ENCODE peak calls at places on chromosomes 6 and 20, in eight cellular contexts. M, D, R, Y, K, L, Q and C are unnamed samples.

GRCh38 chr20:54340667-54341081 is 132.8 kb downstream of the PFDN4 start:
- DNase-seq in Q (no peak), D (no peak), M (no peak), Y (no peak), R (no peak), L (no peak), K (peak; percentile 96), C (no peak)

GRCh38 chr20:61879303-61879620 is 186.4 kb downstream of the TAF4 start:
- DNase-seq in M (no peak), K (no peak), Q (no peak), D (no peak), L (no peak), R (no peak), Y (no peak), C (no peak)

GRCh38 chr6:160424256-160424655 is 76.1 kb downstream of the SLC22A3 start:
- DNase-seq in K (no peak), R (no peak), D (no peak), M (no peak), Q (no peak), Y (no peak), L (no peak), C (no peak)

GRCh38 chr6:8131265-8131897 is 29.0 kb upstream of the EEF1E1 start:
- DNase-seq in K (peak; percentile 65), R (peak; percentile 77), Q (no peak), L (no peak), Y (peak; percentile 38), M (no peak), D (no peak), C (no peak)

GRCh38 chr6:158991017-158991723 is 8.8 kb downstream of the RSPH3 start:
- DNase-seq in Y (no peak), M (no peak), D (no peak), L (no peak), K (no peak), Q (no peak), R (no peak), C (no peak)

GRCh38 chr6:18595774-18596528 is 208.8 kb downstream of the RNF144B start:
- DNase-seq in Q (peak; percentile 27), L (no peak), D (peak; percentile 15), R (peak; percentile 43), K (peak; percentile 69), Y (peak; percentile 41), M (peak; percentile 61), C (no peak)

GRCh38 chr6:128519931-128520435 is 416 bp downstream of the PTPRK start:
- DNase-seq in K (no peak), Y (peak; percentile 33), D (peak; percentile 5), L (no peak), R (no peak), Q (peak; percentile 65), M (peak; percentile 58), C (peak; percentile 86)

GRCh38 chr6:56101141-56101553 is 146.2 kb downstream of the COL21A1 start:
- DNase-seq in D (no peak), K (no peak), Y (no peak), R (peak; percentile 48), L (no peak), M (no peak), Q (no peak), C (peak; percentile 32)

GRCh38 chr20:4613718-4614620 is 107.7 kb upstream of the PRND start:
- DNase-seq in K (peak; percentile 69), M (peak; percentile 67), Q (peak; percentile 67), Y (peak; percentile 29), D (peak; percentile 24), R (peak; percentile 66), L (peak; percentile 11), C (peak; percentile 44)

GRCh38 chr6:8090650-8091049 is 11.7 kb downstream of the EEF1E1 start:
- DNase-seq in R (no peak), Y (no peak), L (no peak), Q (no peak), K (no peak), D (no peak), M (no peak), C (no peak)

GRCh38 chr6:169339731-169340314 is 86.2 kb upstream of the THBS2 start:
- DNase-seq in Y (no peak), M (no peak), D (no peak), Q (no peak), L (no peak), K (no peak), R (no peak), C (no peak)

DNA sequence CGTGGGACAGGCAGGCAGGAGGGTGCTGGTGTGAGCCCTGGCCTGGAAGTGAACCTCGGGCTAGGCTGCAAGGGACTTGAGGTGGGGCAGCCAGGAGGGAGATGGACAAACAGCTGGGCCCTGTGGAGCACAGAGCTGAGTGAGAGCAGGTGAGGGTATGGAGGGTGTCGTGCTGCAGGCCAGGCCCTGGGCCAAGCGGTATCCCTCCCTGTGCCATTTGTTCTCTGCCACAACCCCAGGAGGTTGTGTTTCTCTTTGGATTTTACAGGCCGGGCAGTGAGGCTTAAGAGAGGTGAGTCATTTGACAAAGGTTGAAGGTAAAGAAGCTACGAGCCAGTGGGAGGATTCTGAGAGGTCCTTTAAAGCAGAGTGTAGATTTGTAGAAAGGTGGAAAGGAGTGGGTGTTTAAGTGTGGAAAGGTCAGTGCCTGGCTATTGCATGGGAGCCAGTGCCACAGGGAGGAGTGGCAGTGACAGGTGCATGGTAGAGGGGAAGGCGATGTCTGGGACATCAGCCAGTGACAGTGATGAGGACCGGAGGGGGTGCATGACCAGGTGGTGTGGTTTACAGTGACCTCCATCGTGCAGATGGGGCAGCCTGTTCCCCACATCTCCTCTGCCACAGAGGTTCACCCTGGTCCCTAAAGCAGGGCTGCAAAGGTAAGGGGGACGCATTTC is 39.8 kb downstream of the GMPR start:
- DNase-seq in D (peak; percentile 90), K (no peak), Q (no peak), M (no peak), L (no peak), R (no peak), Y (no peak), C (no peak)
- H3K27ac ChIP-seq in D (peak overlapping the region; percentile 97), K (peak overlapping the region; percentile 73), Q (peak overlapping the region; percentile 66), M (no peak overlapping the region), L (peak overlapping the region; percentile 52), R (no peak overlapping the region), Y (no peak overlapping the region), C (no peak overlapping the region)

GRCh38 chr6:45920819-45921511 is 94.7 kb downstream of the CLIC5 start:
- DNase-seq in R (no peak), M (no peak), L (no peak), D (no peak), Y (no peak), Q (no peak), K (no peak), C (no peak)
- TF ChIP-seq POLR2A in R (no peak), M (no peak), L (no peak), D (no peak), Y (no peak), Q (no peak), K (no peak), C (no peak)

DNA sequence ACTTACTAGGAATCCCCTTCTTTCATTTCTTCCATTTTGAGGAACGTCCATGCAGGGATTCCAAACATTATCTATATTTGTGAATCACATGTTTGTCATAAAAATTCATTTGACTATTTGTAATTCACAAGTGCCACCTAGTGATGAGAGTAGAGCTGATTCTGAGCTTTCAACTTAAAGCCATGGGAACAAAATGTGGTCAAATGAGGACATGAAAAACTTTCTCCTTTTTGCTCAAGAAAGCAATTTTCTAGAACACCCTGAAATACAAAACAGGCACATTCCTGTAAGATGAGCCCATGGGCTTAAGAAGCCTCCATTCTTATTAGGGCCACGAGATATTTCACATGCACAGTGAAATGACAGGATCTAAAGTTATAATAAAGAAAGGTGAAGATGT is 12.3 kb downstream of the MAP3K7 start:
- DNase-seq in L (no peak), R (no peak), Q (no peak), D (no peak), Y (no peak), M (no peak), K (peak; percentile 9), C (no peak)
- H3K27ac ChIP-seq in L (no peak overlapping the region), R (no peak overlapping the region), Q (no peak overlapping the region), D (no peak overlapping the region), Y (no peak overlapping the region), M (peak overlapping the region; percentile 26), K (no peak overlapping the region), C (no peak overlapping the region)

GRCh38 chr6:166381733-166382499 is 824 bp downstream of the MPC1 start:
- DNase-seq in M (peak; percentile 71), Q (peak; percentile 75), Y (peak; percentile 56), D (peak; percentile 72), R (peak; percentile 58), L (no peak), K (peak; percentile 31), C (peak; percentile 92)
- TF ChIP-seq POLR2A in M (no peak), Q (no peak), Y (no peak), D (peak; percentile 51), R (no peak), L (no peak), K (no peak), C (no peak)

GRCh38 chr6:110015206-110015605 is 37.1 kb downstream of the GPR6 start:
- DNase-seq in Y (no peak), K (no peak), D (no peak), Q (no peak), R (no peak), L (no peak), M (no peak), C (no peak)

GRCh38 chr6:110018486-110018885 is 40.4 kb downstream of the GPR6 start:
- DNase-seq in Q (no peak), M (no peak), L (no peak), Y (no peak), K (no peak), D (no peak), R (no peak), C (no peak)

GRCh38 chr6:110017306-110017705 is 39.2 kb downstream of the GPR6 start:
- DNase-seq in K (no peak), L (no peak), M (no peak), Y (no peak), Q (no peak), R (no peak), D (no peak), C (no peak)

GRCh38 chr6:110017946-110018345 is 39.8 kb downstream of the GPR6 start:
- DNase-seq in Q (no peak), Y (no peak), M (no peak), D (no peak), R (no peak), L (no peak), K (no peak), C (no peak)

GRCh38 chr6:110013396-110013795 is 35.3 kb downstream of the GPR6 start:
- DNase-seq in K (no peak), M (no peak), Y (no peak), R (no peak), D (no peak), Q (no peak), L (no peak), C (no peak)
- H3K27ac ChIP-seq in K (no peak overlapping the region), M (no peak overlapping the region), Y (no peak overlapping the region), R (no peak overlapping the region), D (no peak overlapping the region), Q (no peak overlapping the region), L (no peak overlapping the region), C (no peak overlapping the region)